ENCODE peak calls at places on chromosomes 13 and 19, in nine cellular contexts. S is brain microvascular endothelial cell; Y is anterior cingulate cortex; H is activated CD8-positive, alpha-beta T cell treated with anti-CD3 and anti-CD28 coated beads for 36 hours; G is lung; N is SW480; E is fibroblast of mammary gland; V is thoracic aorta; U is ELR. X is an unnamed sample.

GRCh38 chr19:3458595-3459284 is 21.6 kb downstream of the SMIM24 start:
- DNase-seq in S (no peak), Y (no peak), U (no peak), E (no peak), H (no peak), N (no peak), V (no peak), G (no peak), X (no peak)

GRCh38 chr19:19420570-19421301 is 15.3 kb downstream of the GATAD2A start:
- DNase-seq in S (no peak), U (no peak), N (no peak), V (no peak), G (no peak), H (peak), E (no peak), Y (no peak), X (no peak)

GRCh38 chr19:42246143-42246868 is 3.9 kb upstream of the GSK3A start:
- DNase-seq in V (peak), E (peak), N (no peak), H (peak), S (peak), U (peak), G (peak), Y (peak), X (no peak)

GRCh38 chr19:13154241-13154778 is 4.1 kb downstream of the IER2 start:
- DNase-seq in G (peak), Y (no peak), H (peak), U (peak), E (peak), V (peak), S (peak), N (peak), X (no peak)

GRCh38 chr13:32267836-32268439 is 47.2 kb downstream of the ZAR1L start:
- DNase-seq in E (no peak), H (peak), U (no peak), S (no peak), V (no peak), Y (no peak), G (peak), N (peak), X (no peak)

GRCh38 chr13:44573790-44574465 is 2.2 kb downstream of the TSC22D1 start:
- DNase-seq in N (peak), Y (no peak), E (peak), H (peak), V (no peak), G (no peak), S (peak), U (peak), X (no peak)

GRCh38 chr13:112979406-112979902 is 10.4 kb downstream of the MCF2L start:
- DNase-seq in U (no peak), N (no peak), V (no peak), E (no peak), G (no peak), Y (no peak), H (no peak), S (no peak), X (no peak)

GRCh38 chr19:49624967-49625910 is 14.7 kb downstream of the RRAS start:
- DNase-seq in Y (no peak), H (no peak), U (no peak), S (no peak), N (no peak), E (no peak), V (no peak), G (no peak), X (no peak)

GRCh38 chr19:46147791-46148288 is at the start of gene IGFL2:
- DNase-seq in G (no peak), V (no peak), U (no peak), N (peak), E (peak), H (peak), Y (no peak), S (no peak), X (no peak)